ENCODE peak calls at places on chromosomes 2 and 18, in five cellular contexts. F is mesothelial cell of epicardium; D is neural progenitor cell; G is activated naive CD8-positive, alpha-beta T cell treated with anti-CD3 and anti-CD28 coated beads, Interleukin-2, amount 50 U/mL, for 24 hours; W is heart right ventricle. N is an unnamed sample.

GRCh38 chr18:32072321-32072720 is 19.4 kb upstream of the RNF138 start:
- DNase-seq in F (no peak), D (no peak), G (no peak), W (no peak), N (no peak)

GRCh38 chr2:61493523-61493942 is 22.6 kb upstream of the USP34 start:
- DNase-seq in F (no peak), D (no peak), G (no peak), W (no peak), N (no peak)

GRCh38 chr2:35343135-35343534 is 1012.4 kb upstream of the CRIM1 start:
- DNase-seq in F (no peak), D (peak; percentile 23), G (no peak), W (no peak), N (no peak)

GRCh38 chr18:49677762-49678398 is 116.0 kb downstream of the LIPG start:
- DNase-seq in F (no peak), D (no peak), G (no peak), W (no peak), N (no peak)

GRCh38 chr2:203352604-203353255 is 24.5 kb downstream of the ABI2 start:
- DNase-seq in F (no peak), D (no peak), G (no peak), W (no peak), N (no peak)

GRCh38 chr2:233813236-233814062 is 35.3 kb downstream of the MROH2A start:
- DNase-seq in F (no peak), D (no peak), G (no peak), W (no peak), N (no peak)

GRCh38 chr2:170974304-170974993 is 45.4 kb downstream of the GORASP2 start:
- DNase-seq in F (no peak), D (peak; percentile 19), G (no peak), W (no peak), N (peak; percentile 11)

GRCh38 chr2:239881561-239882320 is 143.4 kb downstream of the NDUFA10 start:
- DNase-seq in F (peak; percentile 41), D (no peak), G (no peak), W (no peak), N (no peak)

GRCh38 chr2:85750509-85751299 is 3.1 kb upstream of the ATOH8 start:
- DNase-seq in F (peak; percentile 75), D (peak; percentile 76), G (peak; percentile 66), W (peak; percentile 74), N (peak; percentile 53)

GRCh38 chr18:12744103-12744502 is 41.3 kb downstream of the PSMG2 start:
- DNase-seq in F (no peak), D (no peak), G (no peak), W (no peak), N (peak; percentile 40)

GRCh38 chr2:64749446-64749845 is 95.7 kb upstream of the SERTAD2 start:
- DNase-seq in F (no peak), D (no peak), G (no peak), W (no peak), N (no peak)

GRCh38 chr2:126212735-126213134 is 443.2 kb upstream of the GYPC start:
- DNase-seq in F (no peak), D (no peak), G (no peak), W (no peak), N (no peak)

N was measured in foreskin melanocyte.